ENCODE peak calls at places on chromosomes 1 and 21, in five cellular contexts. D, J, Q, L and N are unnamed samples.

GRCh38 chr1:171161431-171161830 is 23.7 kb upstream of the FMO2 start:
- DNase-seq in D (no peak), J (no peak), Q (no peak), L (no peak), N (no peak)

GRCh38 chr1:217907504-217907903 is 276.4 kb downstream of the SPATA17 start:
- DNase-seq in D (no peak), J (no peak), Q (no peak), L (peak), N (no peak)

GRCh38 chr1:228547464-228547792 is 60.2 kb downstream of the RNF187 start:
- DNase-seq in D (no peak), J (no peak), Q (no peak), L (no peak), N (no peak)

GRCh38 chr1:30748699-30749401 is 8.7 kb downstream of the LAPTM5 start:
- DNase-seq in D (peak), J (peak), Q (no peak), L (peak), N (no peak)

GRCh38 chr1:113659010-113659409 is 100.3 kb downstream of the PHTF1 start:
- DNase-seq in D (no peak), J (no peak), Q (no peak), L (no peak), N (no peak)

GRCh38 chr1:35707253-35708178 is 11.2 kb downstream of the C1orf216 start:
- DNase-seq in D (peak), J (peak), Q (peak), L (no peak), N (no peak)

GRCh38 chr1:37958690-37959089 is 11.8 kb upstream of the INPP5B start:
- DNase-seq in D (no peak), J (no peak), Q (no peak), L (peak), N (peak)

GRCh38 chr1:179366093-179366800 is 476 bp downstream of the AXDND1 start:
- DNase-seq in D (peak), J (no peak), Q (no peak), L (peak), N (no peak)

GRCh38 chr1:219798283-219799030 is 129.9 kb downstream of the SLC30A10 start:
- DNase-seq in D (no peak), J (no peak), Q (no peak), L (peak), N (peak)

GRCh38 chr1:201827321-201828281 is 1.4 kb upstream of the IPO9 start:
- DNase-seq in D (no peak), J (no peak), Q (no peak), L (no peak), N (no peak)

GRCh38 chr1:7644906-7645750 is 126.0 kb upstream of the VAMP3 start:
- DNase-seq in D (no peak), J (peak), Q (peak), L (peak), N (no peak)

GRCh38 chr1:4027492-4028138 is 127.5 kb upstream of the C1orf174 start:
- DNase-seq in D (no peak), J (no peak), Q (no peak), L (no peak), N (no peak)

GRCh38 chr1:147292012-147292411 is 49.5 kb downstream of the CHD1L start:
- DNase-seq in D (no peak), J (no peak), Q (no peak), L (peak), N (peak)

GRCh38 chr21:43585924-43586411 is 73.3 kb downstream of the HSF2BP start:
- DNase-seq in D (no peak), J (peak), Q (no peak), L (peak), N (peak)

GRCh38 chr1:33181038-33181861 is 593 bp downstream of the TRIM62 start:
- DNase-seq in D (peak), J (no peak), Q (peak), L (peak), N (no peak)

GRCh38 chr1:23394664-23395063 is 25.0 kb upstream of the ZNF436 start:
- DNase-seq in D (no peak), J (no peak), Q (no peak), L (no peak), N (peak)

GRCh38 chr1:171566467-171566866 is 55.6 kb upstream of the MYOCOS start:
- DNase-seq in D (no peak), J (no peak), Q (peak), L (no peak), N (no peak)

GRCh38 chr1:20634594-20635084 is 1.4 kb downstream of the PINK1 start:
- DNase-seq in D (peak), J (peak), Q (peak), L (peak), N (no peak)

GRCh38 chr1:8482844-8483436 is 165.0 kb downstream of the SLC45A1 start:
- DNase-seq in D (no peak), J (no peak), Q (no peak), L (peak), N (no peak)

GRCh38 chr1:52296345-52296744 is 69.7 kb downstream of the CC2D1B start:
- DNase-seq in D (no peak), J (peak), Q (peak), L (peak), N (peak)

GRCh38 chr1:201080135-201080534 is 32.1 kb downstream of the CACNA1S start:
- DNase-seq in D (no peak), J (no peak), Q (no peak), L (no peak), N (no peak)

GRCh38 chr1:39378377-39378776 is 113.1 kb upstream of the BMP8A start:
- DNase-seq in D (no peak), J (peak), Q (peak), L (peak), N (no peak)

GRCh38 chr1:31793086-31793485 is 22.7 kb downstream of the SPOCD1 start:
- DNase-seq in D (no peak), J (no peak), Q (no peak), L (no peak), N (no peak)

GRCh38 chr21:46127239-46128105 is 27.9 kb downstream of the FTCD start:
- DNase-seq in D (no peak), J (no peak), Q (no peak), L (no peak), N (no peak)

GRCh38 chr1:241292973-241293372 is 64.0 kb downstream of the RGS7 start:
- DNase-seq in D (no peak), J (no peak), Q (peak), L (no peak), N (no peak)

GRCh38 chr1:107244734-107245495 is 104.1 kb downstream of the NTNG1 start:
- DNase-seq in D (no peak), J (no peak), Q (peak), L (no peak), N (no peak)

GRCh38 chr1:12565966-12566352 is 52.1 kb downstream of the DHRS3 start:
- DNase-seq in D (no peak), J (no peak), Q (no peak), L (no peak), N (no peak)

GRCh38 chr1:177783052-177783451 is 186.8 kb downstream of the SEC16B start:
- DNase-seq in D (no peak), J (no peak), Q (no peak), L (no peak), N (no peak)

GRCh38 chr21:35511298-35512162 is 462.4 kb upstream of the RUNX1 start:
- DNase-seq in D (peak), J (no peak), Q (no peak), L (no peak), N (peak)

GRCh38 chr1:210633636-210634035 is 304.9 kb downstream of the HHAT start:
- DNase-seq in D (no peak), J (peak), Q (peak), L (no peak), N (no peak)

GRCh38 chr1:203557958-203558760 is 64.2 kb downstream of the OPTC start:
- DNase-seq in D (peak), J (no peak), Q (peak), L (peak), N (peak)

GRCh38 chr1:173140733-173141132 is 66.4 kb downstream of the TNFSF4 start:
- DNase-seq in D (no peak), J (no peak), Q (no peak), L (no peak), N (no peak)

GRCh38 chr1:180158149-180159147 is 3.8 kb downstream of the QSOX1 start:
- DNase-seq in D (no peak), J (no peak), Q (no peak), L (peak), N (no peak)

GRCh38 chr1:106678661-106679060 is 377.8 kb upstream of the PRMT6 start:
- DNase-seq in D (no peak), J (no peak), Q (no peak), L (no peak), N (peak)